ENCODE peak calls at places on chromosomes 13 and 19, in nine cellular contexts. X is DND-41, L is K562, Z is prostate gland, D is Peyer's patch, H is mesenchymal stem cell, T is pancreas, P is upper lobe of right lung, R is heart right ventricle. A is an unnamed sample.
A peak's percentile ranks its signal among the peaks of the same experiment; 100 is the strongest.

GRCh38 chr19:35975608-35976214 is 19.3 kb upstream of the SDHAF1 start:
- DNase-seq in X (peak; percentile 53), L (peak; percentile 45), Z (no peak), D (no peak), H (peak; percentile 40), T (no peak), P (no peak), R (no peak), A (peak; percentile 65)

GRCh38 chr13:46281779-46282178 is 70.1 kb downstream of the LRRC63 start:
- DNase-seq in X (no peak), L (peak; percentile 52), Z (no peak), D (no peak), H (no peak), T (no peak), P (no peak), R (no peak), A (no peak)

GRCh38 chr19:35069706-35070105 is 28.2 kb downstream of the HPN start:
- DNase-seq in X (no peak), L (no peak), Z (no peak), D (no peak), H (no peak), T (no peak), P (no peak), R (no peak), A (no peak)

GRCh38 chr13:40617801-40618356 is 48.6 kb downstream of the FOXO1 start:
- DNase-seq in X (no peak), L (no peak), Z (no peak), D (no peak), H (no peak), T (no peak), P (peak; percentile 73), R (no peak), A (no peak)

GRCh38 chr19:51440846-51441409 is 17.3 kb downstream of the SIGLEC8 start:
- DNase-seq in X (no peak), L (peak; percentile 84), Z (no peak), D (no peak), H (no peak), T (no peak), P (peak; percentile 62), R (no peak), A (no peak)

GRCh38 chr13:99355267-99356215 is 48.3 kb upstream of the GPR183 start:
- DNase-seq in X (no peak), L (no peak), Z (no peak), D (no peak), H (no peak), T (no peak), P (no peak), R (no peak), A (no peak)

GRCh38 chr13:57438072-57438471 is 193.5 kb upstream of the PCDH17 start:
- DNase-seq in X (no peak), L (no peak), Z (no peak), D (no peak), H (no peak), T (no peak), P (no peak), R (no peak), A (no peak)

GRCh38 chr19:7923295-7924191 is 2.4 kb downstream of the CTXN1 start:
- DNase-seq in X (no peak), L (no peak), Z (no peak), D (no peak), H (no peak), T (no peak), P (no peak), R (no peak), A (no peak)

GRCh38 chr13:25372275-25373081 is 704 bp downstream of the ATP8A2 start:
- DNase-seq in X (no peak), L (no peak), Z (no peak), D (no peak), H (no peak), T (no peak), P (no peak), R (no peak), A (no peak)

DNA sequence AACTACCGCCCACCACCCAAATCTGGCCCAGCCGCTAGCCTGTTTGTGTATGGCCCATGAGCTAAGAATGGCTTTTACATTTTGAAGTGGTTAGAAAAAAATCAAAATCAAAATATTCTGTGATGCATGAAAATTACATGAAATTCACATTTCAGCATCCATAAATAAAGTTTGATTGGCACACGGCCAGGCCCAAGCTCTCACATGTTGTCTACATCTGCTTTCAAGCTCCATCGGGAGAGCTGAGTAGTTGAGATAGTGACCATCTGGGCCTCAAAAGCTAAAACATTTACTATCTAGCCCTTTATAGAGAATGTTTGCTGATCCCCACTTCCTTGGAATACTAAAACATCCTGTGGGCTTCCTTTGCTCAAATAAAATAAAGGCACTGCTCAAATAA is 14.5 kb downstream of the RFX2 start:
- DNase-seq in X (no peak), L (no peak), Z (no peak), D (no peak), H (no peak), T (no peak), P (no peak), R (no peak), A (no peak)
- H3K36me3 ChIP-seq in X (no peaks in the 10 kb centered on the region), L (no peaks in the 10 kb centered on the region), Z (no peaks in the 10 kb centered on the region), D (no peaks in the 10 kb centered on the region), H (peaks cover 3% of the 10 kb centered on the region), T (no peaks in the 10 kb centered on the region), P (no peaks in the 10 kb centered on the region), R (no peaks in the 10 kb centered on the region), A (no peaks in the 10 kb centered on the region)

GRCh38 chr13:103275079-103275478 is 208.9 kb upstream of the SLC10A2 start:
- DNase-seq in X (no peak), L (no peak), Z (no peak), D (no peak), H (no peak), T (no peak), P (no peak), R (no peak), A (no peak)
- H3K4me3 ChIP-seq in X (no peak overlapping the region), L (no peak overlapping the region), Z (no peak overlapping the region), D (no peak overlapping the region), H (no peak overlapping the region), T (no peak overlapping the region), P (no peak overlapping the region), R (no peak overlapping the region), A (no peak overlapping the region)

DNA sequence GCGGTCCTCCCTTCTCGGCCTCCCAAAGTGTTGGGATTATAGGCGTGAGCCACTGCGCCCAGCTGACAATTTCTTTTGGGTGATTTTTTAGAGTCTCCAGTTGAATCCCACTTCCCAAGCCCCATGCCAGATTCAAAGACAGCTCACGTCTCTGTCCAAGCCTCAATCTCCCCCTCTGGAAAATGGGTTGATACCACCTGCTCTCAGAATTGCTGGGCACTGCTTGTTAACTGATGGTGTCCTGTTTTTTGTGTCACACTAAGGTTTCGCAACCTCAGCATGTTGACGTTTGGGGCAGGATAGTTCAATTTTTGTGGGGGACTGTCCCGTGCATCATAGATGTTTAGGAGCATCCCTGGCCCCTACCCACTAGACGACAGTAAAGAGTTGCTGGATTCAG is 14.2 kb upstream of the UPF1 start:
- DNase-seq in X (no peak), L (no peak), Z (no peak), D (no peak), H (no peak), T (no peak), P (no peak), R (no peak), A (no peak)
- H3K9me3 ChIP-seq in X (no peaks in the 10 kb centered on the region), L (no peaks in the 10 kb centered on the region), Z (no peaks in the 10 kb centered on the region), D (no peaks in the 10 kb centered on the region), H (no peaks in the 10 kb centered on the region), T (no peaks in the 10 kb centered on the region), P (no peaks in the 10 kb centered on the region), R (no peaks in the 10 kb centered on the region), A (no peaks in the 10 kb centered on the region)

DNA sequence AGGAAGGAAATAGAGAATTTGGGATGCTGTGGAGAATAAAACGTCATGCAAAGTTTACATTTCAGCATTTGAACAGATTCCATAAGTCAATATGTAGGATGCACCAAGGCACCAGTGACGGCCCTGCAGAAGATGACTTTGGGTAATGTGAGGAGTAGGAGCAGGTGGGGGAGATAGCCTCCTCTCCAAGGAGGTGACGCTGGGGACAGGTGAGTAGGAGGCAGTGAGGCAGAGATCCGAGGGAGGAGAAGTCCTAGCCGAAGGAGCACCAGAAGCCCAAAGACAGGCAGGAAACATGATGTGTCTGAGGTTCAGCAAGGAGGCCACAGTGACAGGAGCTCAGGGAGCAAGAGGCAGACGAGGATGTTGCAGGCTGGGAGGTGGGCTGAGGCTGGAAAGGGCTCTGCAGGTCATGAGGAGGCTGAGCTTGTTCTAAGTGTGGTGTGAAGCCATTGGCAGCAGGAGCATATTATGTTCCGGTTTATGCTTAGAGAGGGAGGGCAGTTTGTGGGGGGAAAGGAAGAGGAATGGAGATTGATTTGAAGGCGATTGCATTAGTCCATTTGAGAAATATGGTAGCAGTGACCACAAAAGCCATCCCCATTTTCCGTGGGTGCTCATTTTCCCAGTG is 55.7 kb upstream of the C1QTNF9 start:
- DNase-seq in X (no peak), L (no peak), Z (no peak), D (no peak), H (no peak), T (no peak), P (no peak), R (no peak), A (no peak)
- H3K36me3 ChIP-seq in X (peaks cover 14% of the 10 kb centered on the region), L (no peaks in the 10 kb centered on the region), Z (no peaks in the 10 kb centered on the region), D (peaks cover 37% of the 10 kb centered on the region), H (peaks cover 8% of the 10 kb centered on the region), T (peaks cover 5% of the 10 kb centered on the region), P (no peaks in the 10 kb centered on the region), R (no peaks in the 10 kb centered on the region), A (peaks cover 13% of the 10 kb centered on the region)

DNA sequence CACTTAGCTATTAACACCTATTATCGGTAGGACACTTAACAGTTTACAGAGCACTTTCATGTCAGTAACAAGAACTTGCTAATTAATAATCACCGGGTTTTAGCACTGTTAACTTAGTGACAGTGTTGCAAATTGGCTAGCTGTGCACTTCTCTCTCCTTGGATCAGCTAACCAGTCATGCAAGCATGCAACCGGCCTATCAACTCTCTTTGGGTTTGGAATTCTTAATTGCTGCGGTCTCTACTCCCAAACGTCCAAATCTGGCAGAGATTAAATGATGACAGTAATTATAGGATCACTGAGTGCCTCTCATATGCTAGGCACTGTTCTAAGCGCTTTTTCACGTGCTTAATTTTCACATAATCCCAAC is 1.2 kb downstream of the EPS15L1 start:
- DNase-seq in X (no peak), L (no peak), Z (no peak), D (no peak), H (peak; percentile 27), T (no peak), P (no peak), R (no peak), A (no peak)
- H3K4me3 ChIP-seq in X (peak overlapping the region; percentile 57), L (peak overlapping the region; percentile 75), Z (peak overlapping the region; percentile 97), D (peak overlapping the region; percentile 100), H (no peak overlapping the region), T (peak overlapping the region; percentile 94), P (peak overlapping the region; percentile 83), R (peak overlapping the region; percentile 97), A (peak overlapping the region; percentile 87)

GRCh38 chr19:55831846-55832245 is at the start of gene NLRP11:
- DNase-seq in X (no peak), L (no peak), Z (no peak), D (no peak), H (no peak), T (no peak), P (no peak), R (no peak), A (no peak)

GRCh38 chr19:55838251-55838650 is 1.9 kb downstream of the NLRP4 start:
- DNase-seq in X (no peak), L (no peak), Z (no peak), D (no peak), H (no peak), T (no peak), P (no peak), R (no peak), A (no peak)

GRCh38 chr19:55836340-55836739 is at the start of gene NLRP4:
- DNase-seq in X (no peak), L (peak; percentile 31), Z (no peak), D (no peak), H (no peak), T (no peak), P (no peak), R (no peak), A (no peak)

GRCh38 chr19:55830656-55831055 is 1.1 kb downstream of the NLRP11 start:
- DNase-seq in X (no peak), L (no peak), Z (no peak), D (no peak), H (no peak), T (no peak), P (no peak), R (no peak), A (no peak)

GRCh38 chr19:55832676-55833075 is 877 bp upstream of the NLRP11 start:
- DNase-seq in X (no peak), L (no peak), Z (no peak), D (no peak), H (no peak), T (no peak), P (no peak), R (no peak), A (no peak)
- H3K9me3 ChIP-seq in X (no peaks in the 10 kb centered on the region), L (no peaks in the 10 kb centered on the region), Z (no peaks in the 10 kb centered on the region), D (no peaks in the 10 kb centered on the region), H (peaks cover 19% of the 10 kb centered on the region), T (no peaks in the 10 kb centered on the region), P (no peaks in the 10 kb centered on the region), R (no peaks in the 10 kb centered on the region), A (no peaks in the 10 kb centered on the region)